ENCODE peak calls at places on chromosomes 3 and 15, in four cellular contexts. G is Peyer's patch, W is T-cell, B is HFFc6. D is an unnamed sample.

GRCh38 chr3:9731206-9732079 is at the start of gene BRPF1:
- DNase-seq in W (peak; percentile 99), G (peak; percentile 100), B (peak; percentile 98), D (peak; percentile 95)

GRCh38 chr15:69035205-69035917 is 20.9 kb downstream of the NOX5 start:
- DNase-seq in B (peak; percentile 15), G (no peak), W (no peak), D (peak; percentile 23)

GRCh38 chr3:140185375-140185774 is 250.4 kb downstream of the CLSTN2 start:
- DNase-seq in B (no peak), W (no peak), G (no peak), D (no peak)

GRCh38 chr3:169907476-169907875 is 3.9 kb upstream of the SAMD7 start:
- DNase-seq in B (no peak), W (no peak), G (no peak), D (no peak)

GRCh38 chr3:161323926-161324621 is 47.2 kb downstream of the SPTSSB start:
- DNase-seq in G (no peak), W (no peak), B (no peak), D (peak; percentile 86)

GRCh38 chr15:67107014-67107812 is 41.8 kb downstream of the SMAD3 start:
- DNase-seq in B (peak; percentile 98), G (no peak), W (no peak), D (peak; percentile 65)

GRCh38 chr15:68307131-68307928 is 29.8 kb downstream of the FEM1B start:
- DNase-seq in W (peak; percentile 12), B (no peak), G (no peak), D (no peak)

GRCh38 chr3:108835101-108835500 is 12.5 kb downstream of the TRAT1 start:
- DNase-seq in B (no peak), G (no peak), W (peak; percentile 65), D (no peak)